ENCODE peak calls at places on chromosomes 13 and 19, in five cellular contexts. T is tibial nerve, C is AG10803, E is pancreas, O is hepatocyte. N is an unnamed sample.

GRCh38 chr13:94073006-94073744 is 406.3 kb downstream of the DCT start:
- DNase-seq in E (no peak), C (peak; percentile 91), T (no peak), O (no peak), N (no peak)

GRCh38 chr19:47433121-47433520 is 13.8 kb upstream of the MEIS3 start:
- DNase-seq in E (no peak), C (peak; percentile 48), T (no peak), O (no peak), N (no peak)

GRCh38 chr19:44681992-44682790 is 10.9 kb downstream of the CEACAM19 start:
- DNase-seq in O (no peak), E (no peak), T (no peak), C (no peak), N (no peak)

GRCh38 chr19:17687141-17687856 is 855 bp downstream of the UNC13A start:
- DNase-seq in C (no peak), O (no peak), E (no peak), T (no peak), N (no peak)

GRCh38 chr13:42355118-42355840 is 83.3 kb downstream of the AKAP11 start:
- DNase-seq in E (no peak), C (no peak), T (no peak), O (no peak), N (peak; percentile 33)

GRCh38 chr13:41107104-41107571 is 25.5 kb downstream of the KBTBD6 start:
- DNase-seq in T (no peak), O (no peak), E (no peak), C (no peak), N (no peak)

GRCh38 chr13:102598061-102598460 is 1.3 kb downstream of the TPP2 start:
- DNase-seq in T (no peak), O (no peak), C (no peak), E (no peak), N (no peak)

GRCh38 chr13:94178625-94179244 is 300.7 kb downstream of the DCT start:
- DNase-seq in C (no peak), T (no peak), E (no peak), O (peak; percentile 10), N (no peak)

GRCh38 chr19:53892981-53893325 is 11.0 kb downstream of the PRKCG start:
- DNase-seq in T (no peak), O (no peak), C (no peak), E (no peak), N (no peak)

GRCh38 chr13:101714195-101714594 is 261.7 kb downstream of the ITGBL1 start:
- DNase-seq in E (no peak), T (no peak), O (no peak), C (no peak), N (no peak)

GRCh38 chr13:111361046-111361872 is 40.8 kb downstream of the TEX29 start:
- DNase-seq in C (no peak), T (no peak), O (no peak), E (no peak), N (no peak)

GRCh38 chr13:111360452-111360851 is 40.0 kb downstream of the TEX29 start:
- DNase-seq in E (no peak), O (no peak), C (no peak), T (no peak), N (no peak)

GRCh38 chr13:111359930-111360329 is 39.5 kb downstream of the TEX29 start:
- DNase-seq in T (no peak), O (no peak), E (no peak), C (no peak), N (no peak)

GRCh38 chr13:111361873-111362648 is 41.6 kb downstream of the TEX29 start:
- DNase-seq in E (no peak), T (no peak), O (no peak), C (no peak), N (no peak)

GRCh38 chr13:111359237-111359915 is 38.9 kb downstream of the TEX29 start:
- DNase-seq in E (no peak), T (no peak), C (peak; percentile 45), O (no peak), N (no peak)
- TF ChIP-seq CTCF in E (no peak), T (no peak), C (peak; percentile 19), O (peak; percentile 7), N (no peak)

DNA sequence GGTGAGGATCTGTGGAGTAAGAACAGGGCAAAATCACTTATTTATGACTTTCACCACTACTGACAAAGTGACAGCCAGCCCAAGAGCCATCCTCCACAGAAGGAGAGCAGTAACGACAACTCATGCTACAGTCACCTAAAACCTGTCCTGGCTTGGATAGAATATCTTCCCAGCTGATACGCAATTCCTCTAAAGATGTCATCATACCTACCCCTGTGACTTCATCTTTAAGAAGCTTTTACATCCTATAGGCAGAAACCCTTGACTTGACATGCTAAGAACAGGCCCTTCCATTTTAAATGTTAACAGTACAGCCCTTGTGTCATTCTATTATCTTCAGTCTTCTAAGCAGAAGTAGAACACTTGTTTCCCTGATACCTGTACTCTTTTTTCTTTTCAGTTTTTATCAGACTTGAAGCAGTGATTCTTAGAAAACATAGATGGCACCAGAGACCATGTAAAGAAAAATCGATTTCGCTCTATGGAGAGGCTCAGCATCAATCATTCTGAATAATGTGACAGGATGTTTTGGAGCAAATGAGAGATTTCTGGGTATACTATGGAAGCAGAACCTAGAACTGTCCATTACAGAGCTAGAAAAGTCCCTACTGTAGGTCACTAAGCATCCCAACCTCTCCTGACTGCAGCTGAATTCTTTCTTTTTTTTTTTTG is 20.1 kb downstream of the STOML3 start:
- DNase-seq in E (no peak), C (no peak), T (no peak), O (no peak), N (no peak)
- TF ChIP-seq CTCF in E (no peak), C (no peak), T (no peak), O (peak; percentile 26), N (no peak)

GRCh38 chr19:4403005-4403761 is 743 bp downstream of the CHAF1A start:
- DNase-seq in C (no peak), O (no peak), T (no peak), E (no peak), N (no peak)

GRCh38 chr19:4401482-4402170 is 814 bp upstream of the CHAF1A start:
- DNase-seq in T (no peak), E (no peak), O (no peak), C (no peak), N (no peak)

GRCh38 chr19:4399871-4400768 is at the start of gene SH3GL1:
- DNase-seq in T (peak; percentile 90), O (peak; percentile 96), E (peak; percentile 95), C (peak; percentile 87), N (peak; percentile 94)

GRCh38 chr19:4405977-4406376 is 3.5 kb downstream of the CHAF1A start:
- DNase-seq in O (no peak), E (no peak), C (no peak), T (no peak), N (no peak)

GRCh38 chr19:4402171-4403004 is at the start of gene CHAF1A:
- DNase-seq in C (peak; percentile 100), O (peak; percentile 100), E (peak; percentile 99), T (peak; percentile 98), N (peak; percentile 98)
- TF ChIP-seq CTCF in C (no peak), O (no peak), E (no peak), T (no peak), N (no peak)

GRCh38 chr19:10501971-10502523 is 1.1 kb downstream of the KEAP1 start:
- DNase-seq in E (peak; percentile 98), T (peak; percentile 53), O (peak; percentile 70), C (peak; percentile 46), N (peak; percentile 14)
- TF ChIP-seq CTCF in E (no peak), T (no peak), O (no peak), C (no peak), N (peak; percentile 21)

DNA sequence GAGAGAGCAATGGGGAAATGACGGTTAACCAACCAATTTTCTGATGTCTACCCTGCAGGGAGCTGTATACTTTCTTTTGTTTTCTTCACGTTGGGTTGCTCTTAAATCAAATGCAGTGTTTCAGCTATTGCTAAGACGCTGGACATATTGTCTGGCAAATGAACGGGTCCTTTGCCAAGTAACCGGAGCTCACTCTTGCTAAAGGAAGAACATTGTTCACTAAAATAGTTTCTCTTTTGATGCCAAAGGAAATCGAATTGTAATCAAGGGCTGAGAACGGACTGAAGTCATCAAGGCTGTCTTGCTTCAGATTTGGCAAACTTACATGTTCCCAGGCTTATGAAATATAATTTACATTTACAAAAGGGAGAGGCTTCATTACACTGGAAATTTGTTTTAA is 142.3 kb upstream of the ARGLU1 start:
- DNase-seq in O (no peak), T (no peak), C (no peak), E (no peak), N (no peak)
- TF ChIP-seq CTCF in O (no peak), T (no peak), C (no peak), E (no peak), N (no peak)

GRCh38 chr13:79246575-79246949 is 159.5 kb downstream of the RBM26 start:
- DNase-seq in C (no peak), T (no peak), E (no peak), O (no peak), N (no peak)
- TF ChIP-seq CTCF in C (no peak), T (no peak), E (no peak), O (peak; percentile 36), N (no peak)

DNA sequence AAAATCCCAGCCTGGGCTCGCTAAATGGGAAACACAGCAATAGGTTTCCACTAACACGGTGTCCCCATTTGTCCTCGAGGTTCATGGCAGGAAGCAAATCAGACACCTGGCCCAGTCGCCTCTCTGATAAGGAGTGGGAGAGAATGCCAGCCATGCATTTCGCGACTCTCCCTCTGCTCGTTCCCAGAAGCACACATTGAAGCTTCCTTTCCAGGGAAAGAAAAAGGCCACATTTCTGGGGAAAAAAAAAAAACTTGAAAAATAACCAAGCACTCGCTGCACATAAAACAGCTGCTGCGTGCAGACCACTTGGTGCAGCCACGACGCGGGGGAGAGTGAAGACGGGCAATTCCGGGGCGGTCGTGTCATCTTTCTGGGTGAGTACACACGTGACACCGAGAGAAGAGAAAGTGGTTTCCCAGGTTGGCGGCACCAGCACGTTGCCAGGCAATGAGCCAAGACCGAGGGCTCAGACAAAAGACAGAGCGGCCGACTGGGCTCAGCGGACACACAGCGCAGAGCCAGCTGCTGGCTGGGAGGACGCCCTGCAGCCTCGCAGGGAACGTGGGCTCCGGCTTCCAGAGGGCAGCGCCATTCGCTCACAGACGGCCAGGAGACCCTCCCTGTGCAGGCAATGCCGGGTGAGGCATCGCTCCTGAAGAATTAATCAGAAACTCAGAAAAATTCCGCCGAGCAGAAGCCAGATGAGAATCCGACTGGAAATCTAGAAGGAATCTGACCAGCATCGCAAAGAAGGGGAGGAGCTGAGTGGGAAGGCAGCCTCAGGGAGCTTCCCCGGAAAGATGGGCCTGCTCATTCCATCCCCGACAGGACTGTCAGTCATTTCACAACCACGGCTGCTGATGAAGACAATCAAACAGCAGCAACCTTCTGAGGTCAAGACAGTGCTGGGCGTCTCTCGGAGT is 83.2 kb upstream of the IRS2 start:
- DNase-seq in C (peak; percentile 66), E (peak; percentile 93), O (no peak), T (no peak), N (no peak)
- TF ChIP-seq CTCF in C (no peak), E (no peak), O (no peak), T (peak; percentile 9), N (no peak)